ENCODE peak calls at places on chromosomes 12 and 14, in ten cellular contexts. U is AML-193; O is OCI-LY7; I is activated T-helper 9 cell treated with anti-CD3 and anti-CD28 coated beads, Interleukin-2, amount 50 U/mL, for 16 hours; A is activated CD4-positive, CD25-positive, alpha-beta regulatory T cell treated with anti-CD3 and anti-CD28 coated beads, Interleukin-2, amount 50 U/mL, for 72 hours; F is esophagus squamous epithelium; Q is aorta; M is stimulated activated CD4-positive, alpha-beta T cell treated with anti-CD3 and anti-CD28 coated beads, TNF-alpha, amount 100 ng/mL, for 4 hours; E is tibial artery; J is heart left ventricle. C is an unnamed sample.

GRCh38 chr12:81075539-81075938 is 2.3 kb upstream of the ACSS3 start:
- DNase-seq in U (no peak), Q (no peak), O (no peak), F (no peak), I (no peak), M (no peak), E (no peak), A (no peak), J (no peak), C (no peak)

GRCh38 chr14:23056257-23056955 is 914 bp downstream of the CDH24 start:
- DNase-seq in A (peak; percentile 61), I (peak; percentile 54), J (peak; percentile 81), M (peak; percentile 52), U (no peak), O (peak; percentile 81), E (peak; percentile 65), F (no peak), Q (peak; percentile 88), C (no peak)

GRCh38 chr12:95205685-95206084 is 11.6 kb downstream of the FGD6 start:
- DNase-seq in M (no peak), F (no peak), O (no peak), U (no peak), Q (no peak), I (no peak), A (no peak), E (no peak), J (no peak), C (no peak)

GRCh38 chr12:66398931-66399625 is 96.8 kb downstream of the HELB start:
- DNase-seq in Q (no peak), E (no peak), A (no peak), O (no peak), J (no peak), M (no peak), F (no peak), I (no peak), U (peak; percentile 15), C (no peak)

GRCh38 chr12:106953352-106954260 is 2.1 kb upstream of the TMEM263 start:
- DNase-seq in M (no peak), U (no peak), O (no peak), A (no peak), Q (no peak), I (no peak), F (no peak), E (no peak), J (no peak), C (no peak)

GRCh38 chr14:86782092-86782580 is 1210.8 kb downstream of the GALC start:
- DNase-seq in U (no peak), J (no peak), O (no peak), F (no peak), A (no peak), Q (no peak), E (no peak), I (no peak), M (no peak), C (no peak)

GRCh38 chr12:130994821-130995375 is 41.2 kb downstream of the ADGRD1 start:
- DNase-seq in M (no peak), U (no peak), J (no peak), I (no peak), A (no peak), Q (peak; percentile 51), F (no peak), O (no peak), E (peak; percentile 59), C (no peak)

GRCh38 chr12:132305991-132306884 is 23.2 kb downstream of the GALNT9 start:
- DNase-seq in U (no peak), Q (peak; percentile 71), M (no peak), E (no peak), I (no peak), F (no peak), O (no peak), J (peak; percentile 40), A (no peak), C (no peak)

GRCh38 chr14:69460093-69460701 is 24.3 kb upstream of the PLEKHD1 start:
- DNase-seq in Q (no peak), A (no peak), O (peak; percentile 79), M (peak; percentile 21), F (no peak), E (peak; percentile 77), U (peak; percentile 79), I (peak; percentile 6), J (no peak), C (peak; percentile 40)

GRCh38 chr14:44895716-44896115 is 66.0 kb downstream of the KLHL28 start:
- DNase-seq in U (no peak), F (no peak), I (no peak), A (no peak), E (no peak), M (no peak), Q (no peak), J (no peak), O (no peak), C (no peak)